ENCODE peak calls at places on chromosomes 12 and 14, in ten cellular contexts. E, R, M, Y, K, W, I, P, S and C are unnamed samples.

GRCh38 chr12:68962855-68963455 is 30.0 kb upstream of the CPM start:
- DNase-seq in E (no peak), R (no peak), M (no peak), Y (no peak), K (no peak), W (no peak), I (no peak), P (no peak), S (no peak), C (no peak)

GRCh38 chr12:83753882-83754281 is 1067.2 kb downstream of the TMTC2 start:
- DNase-seq in E (no peak), R (no peak), M (no peak), Y (no peak), K (no peak), W (no peak), I (no peak), P (no peak), S (no peak), C (no peak)

GRCh38 chr12:47785887-47786661 is 13.0 kb downstream of the SLC48A1 start:
- DNase-seq in E (no peak), R (no peak), M (no peak), Y (no peak), K (no peak), W (no peak), I (no peak), P (no peak), S (no peak), C (no peak)

GRCh38 chr12:75690556-75690955 is 179.1 kb upstream of the KRR1 start:
- DNase-seq in E (peak; percentile 31), R (peak; percentile 98), M (peak; percentile 30), Y (no peak), K (no peak), W (no peak), I (peak; percentile 91), P (no peak), S (no peak), C (no peak)

GRCh38 chr12:126493366-126494108 is 1428.3 kb downstream of the AACS start:
- DNase-seq in E (no peak), R (peak; percentile 26), M (no peak), Y (no peak), K (no peak), W (no peak), I (peak; percentile 69), P (no peak), S (no peak), C (no peak)

GRCh38 chr12:54442071-54442470 is 23.0 kb upstream of the ITGA5 start:
- DNase-seq in E (no peak), R (no peak), M (no peak), Y (no peak), K (no peak), W (no peak), I (no peak), P (no peak), S (no peak), C (no peak)

GRCh38 chr12:64452559-64453329 is 824 bp downstream of the TBK1 start:
- DNase-seq in E (peak; percentile 46), R (peak; percentile 85), M (peak; percentile 50), Y (no peak), K (no peak), W (no peak), I (peak; percentile 60), P (peak; percentile 25), S (peak; percentile 31), C (no peak)

GRCh38 chr14:34665785-34666425 is 36.0 kb upstream of the SNX6 start:
- DNase-seq in E (no peak), R (no peak), M (no peak), Y (peak; percentile 5), K (no peak), W (no peak), I (no peak), P (no peak), S (no peak), C (no peak)

GRCh38 chr12:5868585-5869295 is 76.3 kb downstream of the ANO2 start:
- DNase-seq in E (no peak), R (no peak), M (no peak), Y (no peak), K (no peak), W (no peak), I (no peak), P (no peak), S (no peak), C (no peak)

GRCh38 chr14:97177635-97178034 is 380.5 kb downstream of the VRK1 start:
- DNase-seq in E (no peak), R (no peak), M (no peak), Y (no peak), K (no peak), W (no peak), I (no peak), P (no peak), S (no peak), C (no peak)

GRCh38 chr12:6212086-6212485 is 11.9 kb downstream of the CD9 start:
- DNase-seq in E (no peak), R (no peak), M (no peak), Y (no peak), K (no peak), W (no peak), I (no peak), P (no peak), S (no peak), C (no peak)

GRCh38 chr14:104512771-104513640 is 66.6 kb upstream of the C14orf180 start:
- DNase-seq in E (no peak), R (no peak), M (no peak), Y (no peak), K (no peak), W (no peak), I (no peak), P (no peak), S (no peak), C (no peak)

GRCh38 chr12:97435153-97435552 is 27.5 kb upstream of the RMST start:
- DNase-seq in E (no peak), R (no peak), M (no peak), Y (no peak), K (no peak), W (no peak), I (no peak), P (no peak), S (no peak), C (no peak)

GRCh38 chr12:55250944-55251343 is 6.5 kb downstream of the OR6C74 start:
- DNase-seq in E (no peak), R (no peak), M (no peak), Y (no peak), K (no peak), W (no peak), I (no peak), P (no peak), S (no peak), C (no peak)

GRCh38 chr14:104395276-104395675 is 184.3 kb upstream of the C14orf180 start:
- DNase-seq in E (no peak), R (no peak), M (no peak), Y (no peak), K (no peak), W (no peak), I (no peak), P (no peak), S (no peak), C (no peak)

GRCh38 chr12:15788266-15789214 is 648 bp downstream of the EPS8 start:
- DNase-seq in E (peak; percentile 47), R (no peak), M (peak; percentile 4), Y (no peak), K (no peak), W (peak; percentile 83), I (peak; percentile 35), P (peak; percentile 48), S (peak; percentile 46), C (no peak)

GRCh38 chr12:124745891-124746570 is 117.6 kb downstream of the SCARB1 start:
- DNase-seq in E (peak; percentile 91), R (peak; percentile 89), M (peak; percentile 75), Y (no peak), K (peak; percentile 77), W (peak; percentile 97), I (peak; percentile 96), P (no peak), S (peak; percentile 98), C (peak; percentile 98)

GRCh38 chr12:69828897-69829296 is 3.9 kb downstream of the MYRFL start:
- DNase-seq in E (no peak), R (no peak), M (no peak), Y (no peak), K (no peak), W (no peak), I (no peak), P (no peak), S (no peak), C (no peak)

GRCh38 chr12:109088818-109089217 is 4.5 kb downstream of the ALKBH2 start:
- DNase-seq in E (no peak), R (peak; percentile 27), M (no peak), Y (no peak), K (no peak), W (no peak), I (no peak), P (no peak), S (no peak), C (no peak)

GRCh38 chr12:120447992-120448391 is 1.7 kb downstream of the GATC start:
- DNase-seq in E (no peak), R (no peak), M (no peak), Y (no peak), K (no peak), W (no peak), I (no peak), P (no peak), S (no peak), C (no peak)